ENCODE peak calls at places on chromosomes 13 and 19, in five cellular contexts. One of them, this sample, is unnamed.

GRCh38 chr19:18946335-18946734 is 5.3 kb upstream of the HOMER3 start:
- DNase-seq in right lobe of liver: no peak
- DNase-seq in tibial nerve: no peak
- DNase-seq in A549: no peak
- DNase-seq in CD8-positive, alpha-beta T cell: no peak
- DNase-seq in this sample: no peak

GRCh38 chr19:17333611-17334413 is 843 bp downstream of the ANO8 start:
- DNase-seq in tibial nerve: no peak
- DNase-seq in right lobe of liver: peak; percentile 47
- DNase-seq in CD8-positive, alpha-beta T cell: peak; percentile 86
- DNase-seq in A549: peak; percentile 67
- DNase-seq in this sample: peak; percentile 81

GRCh38 chr19:13318190-13318589 is 168.0 kb downstream of the IER2 start:
- DNase-seq in tibial nerve: no peak
- DNase-seq in A549: no peak
- DNase-seq in CD8-positive, alpha-beta T cell: no peak
- DNase-seq in right lobe of liver: no peak
- DNase-seq in this sample: no peak

GRCh38 chr13:96991072-96991471 is 3.2 kb downstream of the OXGR1 start:
- DNase-seq in tibial nerve: no peak
- DNase-seq in CD8-positive, alpha-beta T cell: no peak
- DNase-seq in A549: no peak
- DNase-seq in right lobe of liver: no peak
- DNase-seq in this sample: no peak

GRCh38 chr19:19338082-19338481 is 17.5 kb downstream of the MAU2 start:
- DNase-seq in A549: no peak
- DNase-seq in CD8-positive, alpha-beta T cell: no peak
- DNase-seq in tibial nerve: no peak
- DNase-seq in right lobe of liver: no peak
- DNase-seq in this sample: no peak

GRCh38 chr19:7516281-7516862 is 469 bp downstream of the ZNF358 start:
- DNase-seq in right lobe of liver: no peak
- DNase-seq in tibial nerve: no peak
- DNase-seq in A549: no peak
- DNase-seq in CD8-positive, alpha-beta T cell: no peak
- DNase-seq in this sample: no peak

GRCh38 chr13:85812282-85812681 is 13.1 kb upstream of the SLITRK6 start:
- DNase-seq in tibial nerve: no peak
- DNase-seq in CD8-positive, alpha-beta T cell: no peak
- DNase-seq in A549: no peak
- DNase-seq in right lobe of liver: no peak
- DNase-seq in this sample: no peak

GRCh38 chr19:47111081-47111589 is 2.4 kb downstream of the ZC3H4 start:
- DNase-seq in CD8-positive, alpha-beta T cell: peak; percentile 65
- DNase-seq in right lobe of liver: no peak
- DNase-seq in A549: no peak
- DNase-seq in tibial nerve: no peak
- DNase-seq in this sample: peak; percentile 39

GRCh38 chr19:1854542-1855039 is 6.3 kb upstream of the REXO1 start:
- DNase-seq in tibial nerve: no peak
- DNase-seq in CD8-positive, alpha-beta T cell: no peak
- DNase-seq in A549: no peak
- DNase-seq in right lobe of liver: peak; percentile 65
- DNase-seq in this sample: no peak

GRCh38 chr13:112728375-112729126 is 38.7 kb downstream of the ATP11A start:
- DNase-seq in tibial nerve: no peak
- DNase-seq in A549: no peak
- DNase-seq in CD8-positive, alpha-beta T cell: no peak
- DNase-seq in right lobe of liver: no peak
- DNase-seq in this sample: peak; percentile 38
- H3K27ac ChIP-seq in tibial nerve: no peak overlapping the region
- H3K27ac ChIP-seq in A549: no peak overlapping the region
- H3K27ac ChIP-seq in CD8-positive, alpha-beta T cell: no peak overlapping the region
- H3K27ac ChIP-seq in right lobe of liver: no peak overlapping the region
- H3K27ac ChIP-seq in this sample: no peak overlapping the region

GRCh38 chr19:11174336-11174735 is 18.8 kb upstream of the SPC24 start:
- DNase-seq in CD8-positive, alpha-beta T cell: no peak
- DNase-seq in right lobe of liver: no peak
- DNase-seq in tibial nerve: no peak
- DNase-seq in A549: no peak
- DNase-seq in this sample: no peak
- H3K4me3 ChIP-seq in CD8-positive, alpha-beta T cell: no peak overlapping the region
- H3K4me3 ChIP-seq in right lobe of liver: no peak overlapping the region
- H3K4me3 ChIP-seq in tibial nerve: no peak overlapping the region
- H3K4me3 ChIP-seq in A549: no peak overlapping the region
- H3K4me3 ChIP-seq in this sample: no peak overlapping the region

GRCh38 chr13:112952759-112953541 is 16.1 kb upstream of the MCF2L start:
- DNase-seq in tibial nerve: no peak
- DNase-seq in CD8-positive, alpha-beta T cell: no peak
- DNase-seq in A549: no peak
- DNase-seq in right lobe of liver: peak; percentile 31
- DNase-seq in this sample: peak; percentile 35
- H3K27ac ChIP-seq in tibial nerve: no peak overlapping the region
- H3K27ac ChIP-seq in CD8-positive, alpha-beta T cell: no peak overlapping the region
- H3K27ac ChIP-seq in A549: no peak overlapping the region
- H3K27ac ChIP-seq in right lobe of liver: no peak overlapping the region
- H3K27ac ChIP-seq in this sample: no peak overlapping the region

GRCh38 chr19:35756373-35757230 is at the start of gene HSPB6:
- DNase-seq in right lobe of liver: no peak
- DNase-seq in tibial nerve: peak; percentile 52
- DNase-seq in CD8-positive, alpha-beta T cell: no peak
- DNase-seq in A549: no peak
- DNase-seq in this sample: peak; percentile 76

GRCh38 chr19:35753634-35754364 is 3.0 kb downstream of the HSPB6 start:
- DNase-seq in CD8-positive, alpha-beta T cell: no peak
- DNase-seq in right lobe of liver: no peak
- DNase-seq in A549: no peak
- DNase-seq in tibial nerve: no peak
- DNase-seq in this sample: no peak

GRCh38 chr19:35755550-35756371 is 1.1 kb downstream of the HSPB6 start:
- DNase-seq in A549: no peak
- DNase-seq in tibial nerve: peak; percentile 84
- DNase-seq in CD8-positive, alpha-beta T cell: peak; percentile 57
- DNase-seq in right lobe of liver: no peak
- DNase-seq in this sample: peak; percentile 60

GRCh38 chr19:35754365-35755139 is 2.3 kb downstream of the HSPB6 start:
- DNase-seq in tibial nerve: no peak
- DNase-seq in right lobe of liver: no peak
- DNase-seq in A549: no peak
- DNase-seq in CD8-positive, alpha-beta T cell: peak; percentile 16
- DNase-seq in this sample: no peak

DNA sequence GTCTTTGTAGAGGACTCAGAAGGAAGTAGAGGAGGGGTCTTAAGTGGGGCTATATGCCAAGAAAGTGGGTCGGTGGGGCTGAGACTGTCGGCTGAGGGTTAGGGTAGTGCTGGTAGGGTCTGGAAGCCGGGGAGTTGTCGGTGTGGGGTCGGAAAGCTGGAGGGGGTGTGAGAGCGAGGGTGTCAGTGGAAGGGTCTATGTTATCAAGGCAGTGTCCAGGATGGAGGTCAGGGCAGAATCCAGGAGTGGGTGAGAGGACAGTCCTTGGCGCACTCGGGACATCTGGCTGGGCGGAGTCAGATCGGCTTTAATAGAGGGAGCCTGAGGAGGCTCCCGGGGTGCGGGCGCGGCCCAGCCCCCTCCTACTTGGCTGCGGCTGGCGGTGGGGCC is 1.7 kb downstream of the HSPB6 start:
- DNase-seq in tibial nerve: no peak
- DNase-seq in A549: no peak
- DNase-seq in right lobe of liver: no peak
- DNase-seq in CD8-positive, alpha-beta T cell: no peak
- DNase-seq in this sample: no peak
- H3K4me3 ChIP-seq in tibial nerve: no peak overlapping the region
- H3K4me3 ChIP-seq in A549: no peak overlapping the region
- H3K4me3 ChIP-seq in right lobe of liver: no peak overlapping the region
- H3K4me3 ChIP-seq in CD8-positive, alpha-beta T cell: no peak overlapping the region
- H3K4me3 ChIP-seq in this sample: no peak overlapping the region